ENCODE peak calls at places on chromosomes 3 and 15, in seven cellular contexts. D, A, P, Y, H, Q and L are unnamed samples.

GRCh38 chr3:14810070-14810732 is 8.6 kb upstream of the FGD5 start:
- DNase-seq in Y (no peak), H (no peak), Q (peak), P (no peak), A (no peak), D (no peak), L (no peak)

GRCh38 chr3:10511809-10512494 is 6.6 kb upstream of the ATP2B2 start:
- DNase-seq in Y (no peak), P (no peak), H (no peak), D (no peak), A (no peak), Q (no peak), L (no peak)

GRCh38 chr15:40468850-40469249 is 1.9 kb upstream of the CHST14 start:
- DNase-seq in D (no peak), Y (no peak), H (no peak), Q (no peak), P (no peak), A (no peak), L (no peak)

GRCh38 chr3:94311651-94312050 is 248.8 kb downstream of the NSUN3 start:
- DNase-seq in P (no peak), Y (no peak), A (no peak), D (no peak), H (no peak), Q (no peak), L (no peak)

GRCh38 chr3:171614318-171614967 is 154.2 kb upstream of the TNIK start:
- DNase-seq in P (no peak), Y (no peak), A (no peak), Q (peak), D (no peak), H (no peak), L (no peak)

GRCh38 chr3:119145500-119146167 is at the start of gene TEX55:
- DNase-seq in A (no peak), Y (peak), D (no peak), P (no peak), H (no peak), Q (peak), L (no peak)

GRCh38 chr3:112486811-112487505 is 12.3 kb downstream of the BTLA start:
- DNase-seq in H (no peak), D (no peak), P (no peak), Q (peak), A (no peak), Y (no peak), L (no peak)

GRCh38 chr3:13063225-13063624 is 10.0 kb downstream of the IQSEC1 start:
- DNase-seq in H (no peak), Q (no peak), Y (no peak), D (no peak), A (no peak), P (no peak), L (no peak)

GRCh38 chr15:96053039-96054021 is 277.2 kb upstream of the NR2F2 start:
- DNase-seq in D (peak), Y (no peak), Q (peak), A (no peak), H (no peak), P (no peak), L (no peak)